ENCODE peak calls at places on chromosomes 16 and 17, in five cellular contexts. Y is A549; O is amniotic stem cell; P is activated CD8-positive, alpha-beta memory T cell treated with anti-CD3 and anti-CD28 coated beads for 4 hours; X is astrocyte of the spinal cord. J is an unnamed sample.

GRCh38 chr16:85929259-85929704 is 30.3 kb downstream of the IRF8 start:
- DNase-seq in P (no peak), O (no peak), X (no peak), Y (no peak), J (no peak)

GRCh38 chr16:57795431-57795878 is 6.8 kb downstream of the KIFC3 start:
- DNase-seq in Y (peak), X (peak), P (no peak), O (no peak), J (no peak)

GRCh38 chr17:40168262-40168832 is 8.9 kb upstream of the RAPGEFL1 start:
- DNase-seq in X (peak), Y (peak), O (peak), P (no peak), J (peak)

GRCh38 chr17:50469005-50469605 is 425 bp upstream of the CHAD start:
- DNase-seq in P (no peak), Y (no peak), O (no peak), X (no peak), J (no peak)

GRCh38 chr16:65068151-65068740 is 53.6 kb downstream of the CDH11 start:
- DNase-seq in O (no peak), P (no peak), Y (no peak), X (no peak), J (no peak)

GRCh38 chr16:22326369-22326652 is 29.1 kb downstream of the POLR3E start:
- DNase-seq in P (no peak), O (no peak), Y (no peak), X (no peak), J (no peak)

GRCh38 chr17:58270476-58271290 is 10.1 kb downstream of the MPO start:
- DNase-seq in O (no peak), X (no peak), P (no peak), Y (no peak), J (no peak)

GRCh38 chr16:27432600-27432957 is 30.6 kb downstream of the IL21R start:
- DNase-seq in X (peak), Y (no peak), O (no peak), P (no peak), J (peak)

GRCh38 chr17:36123431-36123830 is 19.8 kb downstream of the CCL4 start:
- DNase-seq in X (no peak), O (no peak), P (no peak), Y (no peak), J (no peak)

GRCh38 chr17:34542700-34543336 is 36.6 kb upstream of the TMEM132E start:
- DNase-seq in O (no peak), Y (peak), P (peak), X (peak), J (no peak)

GRCh38 chr17:78997881-78998280 is 11.7 kb downstream of the CANT1 start:
- DNase-seq in P (no peak), Y (no peak), X (no peak), O (no peak), J (no peak)

GRCh38 chr16:82229800-82230619 is 60.0 kb upstream of the MPHOSPH6 start:
- DNase-seq in O (peak), P (peak), X (peak), Y (peak), J (peak)

GRCh38 chr16:57755726-57756423 is 20.3 kb downstream of the KATNB1 start:
- DNase-seq in Y (no peak), P (no peak), X (no peak), O (no peak), J (no peak)

GRCh38 chr16:58513874-58514273 is 1.4 kb upstream of the SETD6 start:
- DNase-seq in P (no peak), X (no peak), O (no peak), Y (no peak), J (no peak)